ENCODE peak calls at places on chromosomes 7 and 10, in ten cellular contexts. A is A673, W is neural progenitor cell, C is uterus, Y is mesendoderm, G is fibroblast of lung, L is esophagus squamous epithelium, O is lung, R is bronchial epithelial cell, K is left lung. E is an unnamed sample.

GRCh38 chr7:138243430-138243829 is 167.2 kb downstream of the AKR1D1 start:
- DNase-seq in W (peak; percentile 95), L (no peak), C (peak; percentile 20), K (no peak), G (peak; percentile 70), O (no peak), R (peak; percentile 14), Y (peak; percentile 99), A (peak; percentile 9), E (peak; percentile 41)

GRCh38 chr7:126635545-126635944 is 617.2 kb downstream of the GRM8 start:
- DNase-seq in L (no peak), C (no peak), A (no peak), O (no peak), R (no peak), G (no peak), K (no peak), W (no peak), Y (no peak), E (no peak)

GRCh38 chr7:108330237-108330636 is 126.0 kb downstream of the NRCAM start:
- DNase-seq in R (no peak), Y (no peak), L (no peak), A (no peak), K (no peak), C (no peak), O (no peak), G (no peak), W (peak; percentile 64), E (no peak)

GRCh38 chr7:69747144-69747543 is 148.9 kb downstream of the AUTS2 start:
- DNase-seq in Y (no peak), A (no peak), G (no peak), L (no peak), R (no peak), O (no peak), C (no peak), W (no peak), K (no peak), E (no peak)

GRCh38 chr7:148856035-148856881 is 27.8 kb downstream of the EZH2 start:
- DNase-seq in G (no peak), L (no peak), K (no peak), Y (peak; percentile 54), C (peak; percentile 15), W (peak; percentile 44), O (peak; percentile 38), A (peak; percentile 34), R (peak; percentile 60), E (no peak)

GRCh38 chr7:98617051-98617959 is at the start of gene NPTX2:
- DNase-seq in W (peak; percentile 92), C (no peak), G (peak; percentile 19), O (no peak), K (peak; percentile 79), R (no peak), L (no peak), Y (peak; percentile 81), A (peak; percentile 62), E (peak; percentile 45)

GRCh38 chr10:106836923-106837322 is 327.6 kb downstream of the SORCS1 start:
- DNase-seq in K (no peak), A (peak; percentile 64), G (no peak), O (no peak), Y (no peak), C (no peak), R (no peak), W (no peak), L (no peak), E (no peak)

GRCh38 chr10:83310688-83311087 is 828.6 kb upstream of the GHITM start:
- DNase-seq in L (no peak), C (no peak), A (no peak), W (peak; percentile 5), K (no peak), R (no peak), Y (peak; percentile 18), G (no peak), O (no peak), E (no peak)

GRCh38 chr7:99562832-99563231 is 4.4 kb downstream of the ZNF655 start:
- DNase-seq in G (peak; percentile 100), K (no peak), W (no peak), O (peak; percentile 39), Y (peak; percentile 98), C (no peak), R (peak; percentile 99), L (no peak), A (peak; percentile 74), E (peak; percentile 81)

GRCh38 chr10:132113206-132113605 is 47.5 kb downstream of the JAKMIP3 start:
- DNase-seq in A (no peak), C (no peak), G (no peak), L (no peak), K (no peak), Y (peak; percentile 69), O (no peak), R (no peak), W (no peak), E (no peak)

GRCh38 chr10:9331583-9332008 is 1277.1 kb downstream of the GATA3 start:
- DNase-seq in G (peak; percentile 45), O (no peak), A (peak; percentile 64), K (no peak), C (no peak), W (peak; percentile 49), Y (peak; percentile 30), R (peak; percentile 58), L (no peak), E (no peak)

GRCh38 chr7:39683216-39683845 is 60.0 kb downstream of the RALA start:
- DNase-seq in R (peak; percentile 28), A (no peak), Y (no peak), W (no peak), L (no peak), G (peak; percentile 72), C (no peak), O (no peak), K (no peak), E (no peak)

GRCh38 chr7:14071045-14071444 is 81.6 kb upstream of the ETV1 start:
- DNase-seq in O (no peak), R (no peak), K (no peak), C (no peak), A (no peak), L (no peak), Y (no peak), W (no peak), G (no peak), E (no peak)

GRCh38 chr10:112361951-112362770 is 11.8 kb upstream of the ACSL5 start:
- DNase-seq in O (peak; percentile 75), C (peak; percentile 62), W (no peak), K (no peak), L (no peak), A (peak; percentile 38), Y (peak; percentile 78), G (peak; percentile 46), R (peak; percentile 42), E (peak; percentile 91)

GRCh38 chr10:37680716-37681616 is 176.4 kb downstream of the ZNF248 start:
- DNase-seq in R (no peak), K (no peak), A (no peak), W (no peak), O (no peak), G (no peak), L (no peak), Y (no peak), C (no peak), E (no peak)

GRCh38 chr10:86160890-86161585 is 205.6 kb downstream of the GRID1 start:
- DNase-seq in A (no peak), Y (no peak), R (peak; percentile 36), G (no peak), L (no peak), C (no peak), O (no peak), K (no peak), W (no peak), E (no peak)

DNA sequence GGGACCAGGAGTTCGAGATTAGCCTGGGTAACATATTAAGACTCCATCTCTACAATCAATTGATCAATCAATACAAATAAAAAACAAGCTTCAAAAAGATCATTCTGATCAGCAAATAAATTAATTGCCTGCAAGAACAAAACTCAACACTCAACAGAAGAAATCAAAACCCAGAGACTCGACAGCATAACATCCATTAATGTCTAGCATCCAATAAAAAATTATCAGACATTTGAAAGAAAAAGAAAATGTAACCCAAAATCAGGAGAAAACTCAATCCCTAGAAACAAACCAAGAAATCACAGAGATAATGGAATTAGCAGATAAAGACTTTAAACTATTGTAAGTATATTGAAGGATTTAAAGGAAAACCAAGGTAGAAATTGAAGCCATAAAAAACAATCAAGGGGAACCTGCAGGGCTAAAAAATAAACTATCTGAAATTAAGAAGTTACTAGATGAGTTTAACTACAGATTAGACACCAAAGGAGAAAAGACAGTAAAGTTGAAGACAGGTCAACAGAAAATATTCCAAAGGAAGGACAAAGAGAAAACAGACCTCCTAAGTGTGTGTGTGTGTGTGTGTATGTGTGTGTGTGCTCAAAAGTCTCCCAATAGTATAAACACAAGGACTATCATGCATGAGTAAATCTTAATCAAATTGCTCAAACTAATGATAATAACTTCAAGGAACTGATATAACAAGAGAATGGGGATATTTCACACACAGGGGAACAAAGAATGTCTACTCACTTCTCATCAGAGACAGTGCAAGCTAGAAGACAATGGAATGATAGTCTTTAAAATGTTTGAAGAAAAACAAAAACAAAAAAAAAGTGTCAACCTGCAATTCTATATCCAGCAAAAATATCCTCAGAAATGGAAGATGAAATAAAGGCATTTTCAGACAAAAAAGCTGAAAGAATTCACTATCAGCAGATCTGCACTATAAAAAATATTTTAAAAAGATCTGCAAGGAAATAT is 7.7 kb downstream of the NUDCD3 start:
- DNase-seq in K (no peak), L (no peak), R (no peak), Y (no peak), C (no peak), A (no peak), O (no peak), W (no peak), G (no peak), E (no peak)
- H3K36me3 ChIP-seq in K (no peaks in the 10 kb centered on the region), L (peaks cover 75% of the 10 kb centered on the region), R (peaks cover 16% of the 10 kb centered on the region), Y (peaks cover 5% of the 10 kb centered on the region), C (no peaks in the 10 kb centered on the region), A (peaks cover 72% of the 10 kb centered on the region), O (peaks cover 36% of the 10 kb centered on the region), W (peaks cover 9% of the 10 kb centered on the region), G (peaks cover 19% of the 10 kb centered on the region), E (peaks cover 80% of the 10 kb centered on the region)

GRCh38 chr10:6109444-6109775 is 20.6 kb downstream of the RBM17 start:
- DNase-seq in C (no peak), A (no peak), L (no peak), R (no peak), O (no peak), Y (no peak), G (no peak), W (no peak), K (no peak), E (no peak)
- H3K36me3 ChIP-seq in C (no peaks in the 10 kb centered on the region), A (peaks cover 82% of the 10 kb centered on the region), L (peaks cover 100% of the 10 kb centered on the region), R (peaks cover 25% of the 10 kb centered on the region), O (peaks cover 42% of the 10 kb centered on the region), Y (peaks cover 18% of the 10 kb centered on the region), G (peaks cover 2% of the 10 kb centered on the region), W (peaks cover 41% of the 10 kb centered on the region), K (no peaks in the 10 kb centered on the region), E (peaks cover 90% of the 10 kb centered on the region)

DNA sequence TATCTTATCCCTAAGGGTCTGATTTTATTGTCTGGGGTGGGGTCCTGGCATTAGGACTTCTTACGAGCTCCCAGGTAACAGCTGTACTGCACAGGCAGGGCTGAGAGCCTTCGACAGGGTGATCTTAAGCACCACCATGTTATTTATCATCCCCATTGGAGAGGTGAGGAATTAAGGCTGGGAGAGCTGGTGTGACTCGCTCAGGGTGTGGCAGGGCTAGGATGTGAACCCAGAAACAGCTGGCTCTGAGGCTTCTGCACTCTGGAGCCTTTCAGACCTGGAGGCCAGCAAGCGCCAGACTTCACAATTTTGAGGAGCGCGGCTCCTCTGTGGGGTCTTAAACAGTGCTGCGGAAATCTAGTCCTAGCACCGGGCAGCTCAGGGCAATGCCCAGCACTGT is 27.4 kb upstream of the NDST2 start:
- DNase-seq in K (no peak), Y (no peak), C (no peak), O (no peak), G (peak; percentile 25), W (no peak), R (peak; percentile 67), A (no peak), L (no peak), E (peak; percentile 60)
- H3K36me3 ChIP-seq in K (no peaks in the 10 kb centered on the region), Y (peaks cover 2% of the 10 kb centered on the region), C (no peaks in the 10 kb centered on the region), O (peaks cover 7% of the 10 kb centered on the region), G (peaks cover 12% of the 10 kb centered on the region), W (no peaks in the 10 kb centered on the region), R (peaks cover 12% of the 10 kb centered on the region), A (peaks cover 15% of the 10 kb centered on the region), L (peaks cover 95% of the 10 kb centered on the region), E (peaks cover 37% of the 10 kb centered on the region)

GRCh38 chr10:74084955-74085354 is 65.7 kb downstream of the AP3M1 start:
- DNase-seq in A (no peak), R (no peak), L (no peak), G (no peak), O (no peak), K (no peak), C (no peak), Y (no peak), W (no peak), E (no peak)
- H3K36me3 ChIP-seq in A (peaks cover 30% of the 10 kb centered on the region), R (peaks cover 11% of the 10 kb centered on the region), L (peaks cover 64% of the 10 kb centered on the region), G (peaks cover 15% of the 10 kb centered on the region), O (peaks cover 34% of the 10 kb centered on the region), K (no peaks in the 10 kb centered on the region), C (no peaks in the 10 kb centered on the region), Y (peaks cover 4% of the 10 kb centered on the region), W (peaks cover 2% of the 10 kb centered on the region), E (peaks cover 90% of the 10 kb centered on the region)